ENCODE peak calls at places on chromosomes 11 and 22, in eight cellular contexts. F is stimulated activated CD4-positive, alpha-beta T cell treated with anti-CD3 and anti-CD28 coated beads, Interleukin-4, amount 100 ng/mL, for 48 hours; T is AG09309; L is NCI-H460; I is Peyer's patch; Z is M059J; C is cardiac fibroblast; R is K562. X is an unnamed sample.

GRCh38 chr11:66015094-66015881 is 3.5 kb downstream of the CST6 start:
- DNase-seq in L (no peak), I (no peak), R (no peak), C (peak; percentile 72), F (no peak), Z (peak; percentile 95), T (no peak), X (no peak)

GRCh38 chr11:19789840-19790710 is 77.4 kb downstream of the NAV2 start:
- DNase-seq in I (peak; percentile 61), L (no peak), T (peak; percentile 76), C (peak; percentile 89), F (no peak), Z (peak; percentile 51), R (no peak), X (no peak)

GRCh38 chr11:45646275-45646970 is 19.0 kb downstream of the CHST1 start:
- DNase-seq in Z (peak; percentile 38), R (no peak), T (no peak), F (no peak), I (no peak), C (peak; percentile 46), L (no peak), X (peak; percentile 72)

GRCh38 chr11:46295312-46295995 is 18.0 kb downstream of the CREB3L1 start:
- DNase-seq in L (peak; percentile 46), F (peak; percentile 69), I (peak; percentile 77), R (peak; percentile 96), T (no peak), C (peak; percentile 80), Z (peak; percentile 76), X (peak; percentile 76)

GRCh38 chr11:70747285-70747684 is 349.0 kb downstream of the CTTN start:
- DNase-seq in T (no peak), R (no peak), F (no peak), Z (no peak), C (no peak), L (no peak), I (no peak), X (no peak)

GRCh38 chr11:46360878-46361277 is 13.6 kb downstream of the DGKZ start:
- DNase-seq in Z (no peak), I (no peak), R (no peak), L (no peak), T (no peak), F (no peak), C (no peak), X (no peak)

GRCh38 chr11:116412118-116412889 is 360.5 kb downstream of the BUD13 start:
- DNase-seq in L (no peak), Z (no peak), T (no peak), F (no peak), I (no peak), C (no peak), R (no peak), X (no peak)

GRCh38 chr11:8631395-8632110 is 37.5 kb upstream of the STK33 start:
- DNase-seq in L (no peak), I (no peak), C (peak; percentile 73), R (no peak), F (no peak), Z (peak; percentile 44), T (peak; percentile 48), X (no peak)

GRCh38 chr22:45645526-45646414 is 25.9 kb upstream of the ATXN10 start:
- DNase-seq in F (peak; percentile 68), T (no peak), C (peak; percentile 62), R (peak; percentile 78), I (peak; percentile 84), L (peak; percentile 42), Z (peak; percentile 39), X (peak; percentile 73)

GRCh38 chr22:49657275-49657973 is 170.2 kb downstream of the BRD1 start:
- DNase-seq in Z (no peak), C (no peak), I (peak; percentile 88), F (peak; percentile 62), L (no peak), R (peak; percentile 68), T (no peak), X (no peak)

GRCh38 chr11:109862808-109863207 is 230.4 kb upstream of the ZC3H12C start:
- DNase-seq in Z (peak; percentile 8), F (no peak), I (no peak), C (no peak), T (no peak), L (no peak), R (no peak), X (no peak)

GRCh38 chr11:15199693-15200092 is 85.0 kb downstream of the INSC start:
- DNase-seq in R (no peak), I (no peak), T (no peak), F (no peak), L (no peak), Z (peak; percentile 76), C (peak; percentile 10), X (peak; percentile 42)

GRCh38 chr11:36131719-36132349 is 157.4 kb downstream of the COMMD9 start:
- DNase-seq in R (peak; percentile 39), C (peak; percentile 81), I (peak; percentile 49), F (no peak), T (no peak), Z (peak; percentile 41), L (no peak), X (no peak)

GRCh38 chr11:93537767-93538261 is 5.4 kb downstream of the SMCO4 start:
- DNase-seq in F (no peak), T (no peak), C (no peak), L (no peak), I (no peak), Z (peak; percentile 19), R (no peak), X (no peak)

GRCh38 chr11:73376803-73377629 is 817 bp downstream of the RELT start:
- DNase-seq in F (peak; percentile 66), T (peak; percentile 69), I (peak; percentile 88), R (peak; percentile 73), L (peak; percentile 5), C (peak; percentile 81), Z (peak; percentile 85), X (peak; percentile 67)

GRCh38 chr11:11265320-11265719 is 87.7 kb downstream of the CSNK2A3 start:
- DNase-seq in R (no peak), T (no peak), I (no peak), F (no peak), C (no peak), L (no peak), Z (no peak), X (peak; percentile 65)

GRCh38 chr11:128686745-128687177 is 7.1 kb upstream of the FLI1 start:
- DNase-seq in L (no peak), R (no peak), C (peak; percentile 69), T (no peak), I (peak; percentile 81), Z (peak; percentile 50), F (peak; percentile 34), X (no peak)

GRCh38 chr11:60121259-60121658 is 32.8 kb downstream of the MS4A2 start:
- DNase-seq in I (peak; percentile 61), C (no peak), F (no peak), T (no peak), L (no peak), R (no peak), Z (peak; percentile 49), X (no peak)

GRCh38 chr11:20669833-20670684 is 673 bp downstream of the NELL1 start:
- DNase-seq in Z (no peak), C (no peak), R (no peak), T (no peak), F (no peak), L (no peak), I (no peak), X (no peak)

GRCh38 chr11:82771781-82772180 is 38.1 kb upstream of the FAM181B start:
- DNase-seq in L (no peak), T (no peak), R (no peak), C (no peak), I (no peak), Z (no peak), F (no peak), X (peak; percentile 81)

GRCh38 chr11:86596861-86597632 is 75.4 kb downstream of the ME3 start:
- DNase-seq in I (no peak), F (no peak), R (no peak), T (no peak), L (no peak), C (peak; percentile 90), Z (peak; percentile 91), X (no peak)

GRCh38 chr22:43889366-43890253 is 2.2 kb downstream of the PNPLA5 start:
- DNase-seq in Z (peak; percentile 56), T (no peak), I (no peak), F (no peak), C (peak; percentile 29), R (no peak), L (no peak), X (peak; percentile 65)

GRCh38 chr11:86481399-86481798 is 106.7 kb downstream of the CCDC81 start:
- DNase-seq in R (no peak), I (no peak), T (no peak), L (no peak), Z (no peak), F (no peak), C (no peak), X (no peak)

GRCh38 chr11:59173080-59173963 is 1.4 kb downstream of the DTX4 start:
- DNase-seq in C (peak; percentile 43), T (no peak), L (no peak), F (no peak), R (no peak), I (peak; percentile 57), Z (peak; percentile 9), X (no peak)

GRCh38 chr11:32430586-32431357 is 4.6 kb downstream of the WT1 start:
- DNase-seq in Z (no peak), C (peak; percentile 42), L (no peak), I (no peak), R (no peak), T (no peak), F (no peak), X (no peak)

GRCh38 chr11:27977031-27977430 is 130.9 kb downstream of the KIF18A start:
- DNase-seq in L (no peak), R (no peak), C (no peak), I (no peak), T (no peak), F (no peak), Z (peak; percentile 83), X (no peak)

GRCh38 chr11:80412604-80413003 is 971.8 kb upstream of the TENM4 start:
- DNase-seq in L (no peak), Z (no peak), F (no peak), C (no peak), R (no peak), I (no peak), T (no peak), X (no peak)